ENCODE peak calls at places on chromosome 1, in nine cellular contexts. One of them, this sample, is unnamed.

GRCh38 chr1:3125546-3126368 is 56.8 kb downstream of the PRDM16 start:
- DNase-seq in stimulated activated CD4-positive, alpha-beta T cell treated with anti-CD3 and anti-CD28 coated beads, Interleukin-12 subunit alpha, Interleukin-12 subunit beta, amount 100 ng/mL, for 4 hours: no peak
- DNase-seq in M059J: no peak
- DNase-seq in HTR-8/SVneo: no peak
- DNase-seq in Right ventricle myocardium superior: no peak
- DNase-seq in NCI-H2227 treated with DMSO at 0.1 percent for 48 hours: no peak
- DNase-seq in activated naive CD4-positive, alpha-beta T cell treated with anti-CD3 and anti-CD28 coated beads, Interleukin-2, amount 10 ng/mL, durations not matched to agents 7 days and 5 days: no peak
- DNase-seq in globus pallidus: no peak
- DNase-seq in Caco-2: no peak
- DNase-seq in this sample: no peak

GRCh38 chr1:151478923-151479322 is 19.6 kb upstream of the POGZ start:
- DNase-seq in stimulated activated CD4-positive, alpha-beta T cell treated with anti-CD3 and anti-CD28 coated beads, Interleukin-12 subunit alpha, Interleukin-12 subunit beta, amount 100 ng/mL, for 4 hours: no peak
- DNase-seq in M059J: no peak
- DNase-seq in HTR-8/SVneo: no peak
- DNase-seq in Right ventricle myocardium superior: no peak
- DNase-seq in NCI-H2227 treated with DMSO at 0.1 percent for 48 hours: no peak
- DNase-seq in activated naive CD4-positive, alpha-beta T cell treated with anti-CD3 and anti-CD28 coated beads, Interleukin-2, amount 10 ng/mL, durations not matched to agents 7 days and 5 days: no peak
- DNase-seq in globus pallidus: no peak
- DNase-seq in Caco-2: no peak
- DNase-seq in this sample: no peak

GRCh38 chr1:41239988-41240610 is 2.0 kb downstream of the SCMH1 start:
- DNase-seq in stimulated activated CD4-positive, alpha-beta T cell treated with anti-CD3 and anti-CD28 coated beads, Interleukin-12 subunit alpha, Interleukin-12 subunit beta, amount 100 ng/mL, for 4 hours: no peak
- DNase-seq in M059J: peak; percentile 84
- DNase-seq in HTR-8/SVneo: no peak
- DNase-seq in Right ventricle myocardium superior: no peak
- DNase-seq in NCI-H2227 treated with DMSO at 0.1 percent for 48 hours: no peak
- DNase-seq in activated naive CD4-positive, alpha-beta T cell treated with anti-CD3 and anti-CD28 coated beads, Interleukin-2, amount 10 ng/mL, durations not matched to agents 7 days and 5 days: no peak
- DNase-seq in globus pallidus: peak; percentile 1
- DNase-seq in Caco-2: peak; percentile 67
- DNase-seq in this sample: peak; percentile 63

GRCh38 chr1:54906586-54906985 is 19.6 kb upstream of the DHCR24 start:
- DNase-seq in stimulated activated CD4-positive, alpha-beta T cell treated with anti-CD3 and anti-CD28 coated beads, Interleukin-12 subunit alpha, Interleukin-12 subunit beta, amount 100 ng/mL, for 4 hours: no peak
- DNase-seq in M059J: no peak
- DNase-seq in HTR-8/SVneo: no peak
- DNase-seq in Right ventricle myocardium superior: no peak
- DNase-seq in NCI-H2227 treated with DMSO at 0.1 percent for 48 hours: no peak
- DNase-seq in activated naive CD4-positive, alpha-beta T cell treated with anti-CD3 and anti-CD28 coated beads, Interleukin-2, amount 10 ng/mL, durations not matched to agents 7 days and 5 days: no peak
- DNase-seq in globus pallidus: no peak
- DNase-seq in Caco-2: no peak
- DNase-seq in this sample: no peak

GRCh38 chr1:98336472-98337118 is 324.9 kb upstream of the SNX7 start:
- DNase-seq in stimulated activated CD4-positive, alpha-beta T cell treated with anti-CD3 and anti-CD28 coated beads, Interleukin-12 subunit alpha, Interleukin-12 subunit beta, amount 100 ng/mL, for 4 hours: no peak
- DNase-seq in M059J: no peak
- DNase-seq in HTR-8/SVneo: no peak
- DNase-seq in Right ventricle myocardium superior: peak; percentile 21
- DNase-seq in NCI-H2227 treated with DMSO at 0.1 percent for 48 hours: no peak
- DNase-seq in activated naive CD4-positive, alpha-beta T cell treated with anti-CD3 and anti-CD28 coated beads, Interleukin-2, amount 10 ng/mL, durations not matched to agents 7 days and 5 days: no peak
- DNase-seq in globus pallidus: no peak
- DNase-seq in Caco-2: no peak
- DNase-seq in this sample: no peak

GRCh38 chr1:161730050-161730564 is 8.8 kb downstream of the FCRLB start:
- DNase-seq in stimulated activated CD4-positive, alpha-beta T cell treated with anti-CD3 and anti-CD28 coated beads, Interleukin-12 subunit alpha, Interleukin-12 subunit beta, amount 100 ng/mL, for 4 hours: no peak
- DNase-seq in M059J: peak; percentile 89
- DNase-seq in HTR-8/SVneo: no peak
- DNase-seq in Right ventricle myocardium superior: no peak
- DNase-seq in NCI-H2227 treated with DMSO at 0.1 percent for 48 hours: no peak
- DNase-seq in activated naive CD4-positive, alpha-beta T cell treated with anti-CD3 and anti-CD28 coated beads, Interleukin-2, amount 10 ng/mL, durations not matched to agents 7 days and 5 days: no peak
- DNase-seq in globus pallidus: no peak
- DNase-seq in Caco-2: no peak
- DNase-seq in this sample: peak; percentile 76

GRCh38 chr1:167829868-167830267 is 84.1 kb downstream of the ADCY10 start:
- DNase-seq in stimulated activated CD4-positive, alpha-beta T cell treated with anti-CD3 and anti-CD28 coated beads, Interleukin-12 subunit alpha, Interleukin-12 subunit beta, amount 100 ng/mL, for 4 hours: no peak
- DNase-seq in M059J: no peak
- DNase-seq in HTR-8/SVneo: no peak
- DNase-seq in Right ventricle myocardium superior: no peak
- DNase-seq in NCI-H2227 treated with DMSO at 0.1 percent for 48 hours: peak; percentile 60
- DNase-seq in activated naive CD4-positive, alpha-beta T cell treated with anti-CD3 and anti-CD28 coated beads, Interleukin-2, amount 10 ng/mL, durations not matched to agents 7 days and 5 days: no peak
- DNase-seq in globus pallidus: no peak
- DNase-seq in Caco-2: no peak
- DNase-seq in this sample: no peak

GRCh38 chr1:3013371-3014038 is 7.8 kb upstream of the ACTRT2 start:
- DNase-seq in stimulated activated CD4-positive, alpha-beta T cell treated with anti-CD3 and anti-CD28 coated beads, Interleukin-12 subunit alpha, Interleukin-12 subunit beta, amount 100 ng/mL, for 4 hours: no peak
- DNase-seq in M059J: no peak
- DNase-seq in HTR-8/SVneo: no peak
- DNase-seq in Right ventricle myocardium superior: peak; percentile 32
- DNase-seq in NCI-H2227 treated with DMSO at 0.1 percent for 48 hours: no peak
- DNase-seq in activated naive CD4-positive, alpha-beta T cell treated with anti-CD3 and anti-CD28 coated beads, Interleukin-2, amount 10 ng/mL, durations not matched to agents 7 days and 5 days: peak; percentile 2
- DNase-seq in globus pallidus: no peak
- DNase-seq in Caco-2: no peak
- DNase-seq in this sample: no peak

GRCh38 chr1:111364690-111365089 is 62.8 kb downstream of the OVGP1 start:
- DNase-seq in stimulated activated CD4-positive, alpha-beta T cell treated with anti-CD3 and anti-CD28 coated beads, Interleukin-12 subunit alpha, Interleukin-12 subunit beta, amount 100 ng/mL, for 4 hours: no peak
- DNase-seq in M059J: no peak
- DNase-seq in HTR-8/SVneo: no peak
- DNase-seq in Right ventricle myocardium superior: no peak
- DNase-seq in NCI-H2227 treated with DMSO at 0.1 percent for 48 hours: no peak
- DNase-seq in activated naive CD4-positive, alpha-beta T cell treated with anti-CD3 and anti-CD28 coated beads, Interleukin-2, amount 10 ng/mL, durations not matched to agents 7 days and 5 days: no peak
- DNase-seq in globus pallidus: no peak
- DNase-seq in Caco-2: no peak
- DNase-seq in this sample: no peak

GRCh38 chr1:227903614-227904501 is 43.9 kb downstream of the WNT9A start:
- DNase-seq in stimulated activated CD4-positive, alpha-beta T cell treated with anti-CD3 and anti-CD28 coated beads, Interleukin-12 subunit alpha, Interleukin-12 subunit beta, amount 100 ng/mL, for 4 hours: no peak
- DNase-seq in M059J: no peak
- DNase-seq in HTR-8/SVneo: no peak
- DNase-seq in Right ventricle myocardium superior: peak; percentile 38
- DNase-seq in NCI-H2227 treated with DMSO at 0.1 percent for 48 hours: no peak
- DNase-seq in activated naive CD4-positive, alpha-beta T cell treated with anti-CD3 and anti-CD28 coated beads, Interleukin-2, amount 10 ng/mL, durations not matched to agents 7 days and 5 days: no peak
- DNase-seq in globus pallidus: peak; percentile 54
- DNase-seq in Caco-2: no peak
- DNase-seq in this sample: no peak

GRCh38 chr1:31790641-31791091 is 25.2 kb downstream of the SPOCD1 start:
- DNase-seq in stimulated activated CD4-positive, alpha-beta T cell treated with anti-CD3 and anti-CD28 coated beads, Interleukin-12 subunit alpha, Interleukin-12 subunit beta, amount 100 ng/mL, for 4 hours: no peak
- DNase-seq in M059J: no peak
- DNase-seq in HTR-8/SVneo: no peak
- DNase-seq in Right ventricle myocardium superior: no peak
- DNase-seq in NCI-H2227 treated with DMSO at 0.1 percent for 48 hours: no peak
- DNase-seq in activated naive CD4-positive, alpha-beta T cell treated with anti-CD3 and anti-CD28 coated beads, Interleukin-2, amount 10 ng/mL, durations not matched to agents 7 days and 5 days: no peak
- DNase-seq in globus pallidus: no peak
- DNase-seq in Caco-2: no peak
- DNase-seq in this sample: no peak

GRCh38 chr1:119702384-119702783 is 9.3 kb upstream of the PHGDH start:
- DNase-seq in stimulated activated CD4-positive, alpha-beta T cell treated with anti-CD3 and anti-CD28 coated beads, Interleukin-12 subunit alpha, Interleukin-12 subunit beta, amount 100 ng/mL, for 4 hours: no peak
- DNase-seq in M059J: peak; percentile 57
- DNase-seq in HTR-8/SVneo: no peak
- DNase-seq in Right ventricle myocardium superior: no peak
- DNase-seq in NCI-H2227 treated with DMSO at 0.1 percent for 48 hours: no peak
- DNase-seq in activated naive CD4-positive, alpha-beta T cell treated with anti-CD3 and anti-CD28 coated beads, Interleukin-2, amount 10 ng/mL, durations not matched to agents 7 days and 5 days: no peak
- DNase-seq in globus pallidus: no peak
- DNase-seq in Caco-2: no peak
- DNase-seq in this sample: no peak

GRCh38 chr1:204418174-204419063 is 6.8 kb upstream of the PPP1R15B start:
- DNase-seq in stimulated activated CD4-positive, alpha-beta T cell treated with anti-CD3 and anti-CD28 coated beads, Interleukin-12 subunit alpha, Interleukin-12 subunit beta, amount 100 ng/mL, for 4 hours: no peak
- DNase-seq in M059J: peak; percentile 66
- DNase-seq in HTR-8/SVneo: no peak
- DNase-seq in Right ventricle myocardium superior: no peak
- DNase-seq in NCI-H2227 treated with DMSO at 0.1 percent for 48 hours: no peak
- DNase-seq in activated naive CD4-positive, alpha-beta T cell treated with anti-CD3 and anti-CD28 coated beads, Interleukin-2, amount 10 ng/mL, durations not matched to agents 7 days and 5 days: no peak
- DNase-seq in globus pallidus: no peak
- DNase-seq in Caco-2: no peak
- DNase-seq in this sample: peak; percentile 55